ENCODE peak calls at places on chromosomes 12 and 14, in nine cellular contexts. J, W, E, Z, V, Q, F, T and A are unnamed samples.

GRCh38 chr12:20264608-20265114 is 103.7 kb upstream of the PDE3A start:
- DNase-seq in J (no peak), W (no peak), E (no peak), Z (no peak), V (no peak), Q (peak; percentile 20), F (no peak), T (no peak), A (no peak)

GRCh38 chr12:119679081-119679480 is 11.1 kb downstream of the PRKAB1 start:
- DNase-seq in J (no peak), W (no peak), E (no peak), Z (no peak), V (no peak), Q (peak; percentile 9), F (no peak), T (no peak), A (no peak)

GRCh38 chr12:89413234-89413633 is 60.9 kb upstream of the DUSP6 start:
- DNase-seq in J (no peak), W (no peak), E (no peak), Z (no peak), V (no peak), Q (no peak), F (no peak), T (no peak), A (no peak)

GRCh38 chr14:104766863-104767633 is 14.1 kb downstream of the SIVA1 start:
- DNase-seq in J (no peak), W (no peak), E (no peak), Z (no peak), V (no peak), Q (no peak), F (no peak), T (no peak), A (no peak)

GRCh38 chr12:54197037-54197909 is 8.5 kb upstream of the SMUG1 start:
- DNase-seq in J (no peak), W (no peak), E (no peak), Z (peak; percentile 33), V (no peak), Q (no peak), F (peak; percentile 61), T (no peak), A (no peak)

GRCh38 chr14:101821528-101821927 is 60.0 kb downstream of the PPP2R5C start:
- DNase-seq in J (no peak), W (peak; percentile 77), E (no peak), Z (no peak), V (no peak), Q (no peak), F (no peak), T (no peak), A (no peak)

GRCh38 chr14:102220031-102220430 is 80.3 kb downstream of the WDR20 start:
- DNase-seq in J (no peak), W (no peak), E (no peak), Z (no peak), V (no peak), Q (no peak), F (peak; percentile 78), T (no peak), A (peak; percentile 91)

GRCh38 chr14:69153848-69154208 is 909 bp upstream of the DCAF5 start:
- DNase-seq in J (no peak), W (no peak), E (peak; percentile 52), Z (peak; percentile 15), V (peak; percentile 33), Q (no peak), F (peak; percentile 16), T (no peak), A (peak; percentile 26)

GRCh38 chr12:110809149-110809548 is 37.6 kb upstream of the CCDC63 start:
- DNase-seq in J (no peak), W (no peak), E (peak; percentile 16), Z (no peak), V (no peak), Q (no peak), F (no peak), T (no peak), A (no peak)

GRCh38 chr14:105857816-105858675 is 331.7 kb downstream of the TMEM121 start:
- DNase-seq in J (no peak), W (no peak), E (no peak), Z (no peak), V (no peak), Q (no peak), F (no peak), T (peak; percentile 19), A (peak; percentile 0)

GRCh38 chr12:51806896-51807295 is 41.6 kb downstream of the FIGNL2 start:
- DNase-seq in J (no peak), W (no peak), E (no peak), Z (no peak), V (no peak), Q (no peak), F (no peak), T (no peak), A (no peak)

GRCh38 chr14:73764881-73765280 is 50.7 kb upstream of the PNMA1 start:
- DNase-seq in J (no peak), W (no peak), E (no peak), Z (no peak), V (peak; percentile 79), Q (no peak), F (peak; percentile 60), T (no peak), A (no peak)

GRCh38 chr12:4817813-4818212 is 91.9 kb upstream of the KCNA1 start:
- DNase-seq in J (no peak), W (no peak), E (no peak), Z (no peak), V (no peak), Q (no peak), F (no peak), T (no peak), A (no peak)

GRCh38 chr14:23352506-23353432 is at the start of gene SLC22A17:
- DNase-seq in J (peak; percentile 32), W (peak; percentile 70), E (peak; percentile 93), Z (peak; percentile 74), V (peak; percentile 56), Q (peak; percentile 85), F (no peak), T (peak; percentile 78), A (no peak)
- TF ChIP-seq CTCF in J (peak; percentile 15), W (no peak), E (peak; percentile 8), Z (no peak), V (no peak), Q (peak; percentile 37), F (no peak), T (no peak), A (no peak)

DNA sequence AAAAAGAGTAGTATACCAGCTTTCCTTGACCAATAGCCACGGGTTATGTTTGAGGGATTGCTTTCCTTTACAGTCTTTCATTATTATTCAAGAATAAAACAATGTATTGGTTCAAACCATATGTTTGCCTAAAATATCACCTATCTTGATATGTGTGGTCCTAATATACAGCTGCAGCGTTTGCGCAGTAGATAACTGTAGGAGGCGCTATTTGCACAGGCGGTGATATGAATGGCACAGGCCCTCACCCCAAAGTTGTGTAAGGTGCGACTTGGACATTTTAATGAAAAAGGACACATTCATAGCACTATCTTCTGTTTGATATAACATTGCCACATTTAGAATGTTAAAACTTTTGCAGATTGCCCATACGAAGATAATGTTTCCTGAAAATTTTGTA is 298.4 kb downstream of the TRHDE start:
- DNase-seq in J (no peak), W (no peak), E (peak; percentile 24), Z (peak; percentile 2), V (no peak), Q (no peak), F (peak; percentile 14), T (no peak), A (peak; percentile 8)
- TF ChIP-seq CTCF in J (peak; percentile 23), W (no peak), E (peak; percentile 35), Z (no peak), V (no peak), Q (peak; percentile 37), F (peak; percentile 33), T (no peak), A (peak; percentile 37)

GRCh38 chr12:65232490-65233077 is 45.9 kb upstream of the MSRB3 start:
- DNase-seq in J (no peak), W (no peak), E (peak; percentile 8), Z (peak; percentile 15), V (no peak), Q (no peak), F (peak; percentile 39), T (no peak), A (peak; percentile 9)
- TF ChIP-seq CTCF in J (no peak), W (peak; percentile 74), E (peak; percentile 48), Z (no peak), V (no peak), Q (no peak), F (peak; percentile 13), T (peak; percentile 80), A (peak; percentile 6)

GRCh38 chr14:95355422-95355821 is 35.7 kb upstream of the CLMN start:
- DNase-seq in J (no peak), W (no peak), E (no peak), Z (no peak), V (no peak), Q (no peak), F (no peak), T (no peak), A (no peak)
- TF ChIP-seq CTCF in J (no peak), W (no peak), E (no peak), Z (no peak), V (no peak), Q (no peak), F (no peak), T (no peak), A (no peak)